ENCODE peak calls at places on chromosome 10, in eight cellular contexts. E is mucosa of gallbladder; Y is hepatocyte; V is NCI-H446 treated with DMSO at 0.1 percent for 48 hours; S is activated naive CD8-positive, alpha-beta T cell treated with anti-CD3 and anti-CD28 coated beads, Interleukin-2, amount 50 U/mL, for 16 hours; Z is DMS153; Q is ACHN; N is H54. B is an unnamed sample.

GRCh38 chr10:103648951-103649532 is 155.5 kb downstream of the NEURL1 start:
- DNase-seq in E (peak; percentile 52), Y (no peak), V (peak; percentile 52), S (no peak), Z (no peak), Q (no peak), N (no peak), B (no peak)

GRCh38 chr10:115001506-115002381 is 63.7 kb downstream of the TRUB1 start:
- DNase-seq in E (no peak), Y (no peak), V (no peak), S (no peak), Z (no peak), Q (no peak), N (no peak), B (no peak)

GRCh38 chr10:23081891-23082290 is 13.5 kb upstream of the MSRB2 start:
- DNase-seq in E (no peak), Y (no peak), V (no peak), S (no peak), Z (no peak), Q (peak; percentile 5), N (no peak), B (no peak)

GRCh38 chr10:97499561-97500296 is 1.0 kb downstream of the UBTD1 start:
- DNase-seq in E (peak; percentile 46), Y (no peak), V (no peak), S (no peak), Z (no peak), Q (peak; percentile 52), N (peak; percentile 59), B (peak; percentile 53)

GRCh38 chr10:58570979-58571378 is 58.3 kb downstream of the BICC1 start:
- DNase-seq in E (no peak), Y (no peak), V (no peak), S (no peak), Z (no peak), Q (no peak), N (no peak), B (no peak)

GRCh38 chr10:132524443-132525285 is 12.9 kb upstream of the INPP5A start:
- DNase-seq in E (no peak), Y (no peak), V (no peak), S (no peak), Z (no peak), Q (no peak), N (no peak), B (peak; percentile 6)

GRCh38 chr10:69757553-69758309 is 44.0 kb upstream of the COL13A1 start:
- DNase-seq in E (peak; percentile 13), Y (peak; percentile 75), V (no peak), S (no peak), Z (peak; percentile 65), Q (peak; percentile 22), N (no peak), B (no peak)

GRCh38 chr10:28559661-28560060 is 26.7 kb downstream of the WAC start:
- DNase-seq in E (no peak), Y (no peak), V (no peak), S (no peak), Z (no peak), Q (no peak), N (no peak), B (no peak)

GRCh38 chr10:69506834-69507643 is 55.8 kb downstream of the TSPAN15 start:
- DNase-seq in E (no peak), Y (peak; percentile 16), V (no peak), S (no peak), Z (no peak), Q (peak; percentile 0), N (no peak), B (no peak)

GRCh38 chr10:32954080-32954479 is 4.0 kb downstream of the ITGB1 start:
- DNase-seq in E (no peak), Y (no peak), V (no peak), S (no peak), Z (no peak), Q (no peak), N (no peak), B (no peak)

GRCh38 chr10:116120688-116121087 is 152.3 kb downstream of the GFRA1 start:
- DNase-seq in E (no peak), Y (no peak), V (no peak), S (no peak), Z (no peak), Q (no peak), N (no peak), B (no peak)

GRCh38 chr10:103277713-103278299 is 868 bp downstream of the INA start:
- DNase-seq in E (no peak), Y (no peak), V (no peak), S (no peak), Z (no peak), Q (no peak), N (no peak), B (no peak)

GRCh38 chr10:103800110-103800509 is 55.3 kb downstream of the SH3PXD2A start:
- DNase-seq in E (no peak), Y (no peak), V (no peak), S (no peak), Z (no peak), Q (no peak), N (no peak), B (no peak)

GRCh38 chr10:13769926-13770325 is 183.2 kb downstream of the PRPF18 start:
- DNase-seq in E (no peak), Y (no peak), V (no peak), S (no peak), Z (no peak), Q (no peak), N (no peak), B (no peak)

GRCh38 chr10:18599392-18599791 is 52.0 kb downstream of the NSUN6 start:
- DNase-seq in E (no peak), Y (no peak), V (no peak), S (no peak), Z (no peak), Q (no peak), N (no peak), B (no peak)

GRCh38 chr10:126315471-126316177 is 72.7 kb downstream of the ADAM12 start:
- DNase-seq in E (no peak), Y (peak; percentile 19), V (no peak), S (no peak), Z (no peak), Q (no peak), N (no peak), B (no peak)

GRCh38 chr10:77051837-77052236 is 585.8 kb downstream of the KCNMA1 start:
- DNase-seq in E (no peak), Y (no peak), V (no peak), S (no peak), Z (no peak), Q (no peak), N (no peak), B (no peak)

B was measured in transverse colon.